ENCODE peak calls at places on chromosome 7, in four cellular contexts. One of them, this sample, is unnamed.
A peak's percentile ranks its signal among the peaks of the same experiment; 100 is the strongest.

GRCh38 chr7:155471728-155472127 is 13.8 kb downstream of the EN2 start:
- DNase-seq in heart left ventricle: no peak
- DNase-seq in H54: no peak
- DNase-seq in H1: no peak
- DNase-seq in this sample: no peak

GRCh38 chr7:131848033-131848432 is 291.6 kb upstream of the PODXL start:
- DNase-seq in heart left ventricle: no peak
- DNase-seq in H1: no peak
- DNase-seq in H54: no peak
- DNase-seq in this sample: no peak

GRCh38 chr7:84911077-84911476 is 275.8 kb downstream of the SEMA3D start:
- DNase-seq in H54: no peak
- DNase-seq in heart left ventricle: no peak
- DNase-seq in H1: no peak
- DNase-seq in this sample: peak; percentile 43

GRCh38 chr7:94643771-94644545 is 12.0 kb downstream of the SGCE start:
- DNase-seq in H1: no peak
- DNase-seq in heart left ventricle: no peak
- DNase-seq in H54: no peak
- DNase-seq in this sample: no peak

GRCh38 chr7:4257390-4258111 is 424.5 kb upstream of the FOXK1 start:
- DNase-seq in H1: no peak
- DNase-seq in H54: no peak
- DNase-seq in heart left ventricle: no peak
- DNase-seq in this sample: no peak

GRCh38 chr7:150425670-150426069 is 24.8 kb upstream of the GIMAP8 start:
- DNase-seq in H54: no peak
- DNase-seq in H1: no peak
- DNase-seq in heart left ventricle: no peak
- DNase-seq in this sample: no peak

GRCh38 chr7:1950066-1950622 is 280.1 kb downstream of the ELFN1 start:
- DNase-seq in H54: no peak
- DNase-seq in H1: no peak
- DNase-seq in heart left ventricle: peak; percentile 18
- DNase-seq in this sample: no peak

GRCh38 chr7:142698429-142698828 is 50.8 kb upstream of the PRSS1 start:
- DNase-seq in H54: no peak
- DNase-seq in H1: no peak
- DNase-seq in heart left ventricle: no peak
- DNase-seq in this sample: no peak

GRCh38 chr7:151711435-151711872 is 165.5 kb downstream of the PRKAG2 start:
- DNase-seq in H1: no peak
- DNase-seq in heart left ventricle: no peak
- DNase-seq in H54: no peak
- DNase-seq in this sample: no peak

GRCh38 chr7:151714201-151714600 is 162.7 kb downstream of the PRKAG2 start:
- DNase-seq in H1: no peak
- DNase-seq in H54: no peak
- DNase-seq in heart left ventricle: no peak
- DNase-seq in this sample: no peak

GRCh38 chr7:151710646-151711434 is 166.1 kb downstream of the PRKAG2 start:
- DNase-seq in H1: no peak
- DNase-seq in heart left ventricle: no peak
- DNase-seq in H54: no peak
- DNase-seq in this sample: no peak

GRCh38 chr7:151710121-151710640 is 166.7 kb downstream of the PRKAG2 start:
- DNase-seq in heart left ventricle: no peak
- DNase-seq in H54: no peak
- DNase-seq in H1: no peak
- DNase-seq in this sample: no peak

GRCh38 chr7:151711906-151712771 is 164.8 kb downstream of the PRKAG2 start:
- DNase-seq in heart left ventricle: peak; percentile 39
- DNase-seq in H54: peak; percentile 42
- DNase-seq in H1: no peak
- DNase-seq in this sample: no peak
- TF ChIP-seq POLR2A in heart left ventricle: no peak
- TF ChIP-seq POLR2A in H54: no peak
- TF ChIP-seq POLR2A in H1: no peak
- TF ChIP-seq POLR2A in this sample: no peak

DNA sequence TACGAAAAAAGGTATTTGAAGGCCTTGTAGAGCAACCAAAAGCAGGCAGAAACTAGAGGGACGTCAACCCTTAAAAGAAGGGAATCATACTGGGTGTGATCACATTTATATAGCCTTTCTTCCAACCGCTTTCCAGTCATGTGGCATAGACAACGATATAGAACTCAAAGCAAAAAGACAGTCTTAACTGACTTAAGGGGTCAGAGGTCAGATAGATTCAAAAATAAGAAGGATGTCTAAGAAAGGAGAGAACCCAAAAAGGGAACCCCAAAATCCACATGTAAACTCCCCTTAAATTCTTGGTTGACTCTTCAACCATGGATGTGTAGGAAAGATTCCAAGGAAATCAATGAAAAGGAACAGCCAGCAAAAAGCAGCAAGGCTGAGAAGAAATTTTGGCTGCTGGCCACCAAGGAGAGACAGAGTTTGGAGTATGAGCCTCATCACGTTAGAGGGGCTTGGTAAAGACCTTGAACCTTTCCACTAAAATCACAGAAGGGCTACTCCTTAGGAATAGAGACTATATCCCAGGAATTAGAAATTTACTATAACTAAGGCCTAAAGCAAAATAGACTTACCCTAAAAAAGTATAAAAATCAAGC is 8.6 kb downstream of the BCAP29 start:
- DNase-seq in H54: no peak
- DNase-seq in heart left ventricle: no peak
- DNase-seq in H1: no peak
- DNase-seq in this sample: no peak
- TF ChIP-seq POLR2A in H54: no peak
- TF ChIP-seq POLR2A in heart left ventricle: no peak
- TF ChIP-seq POLR2A in H1: no peak
- TF ChIP-seq POLR2A in this sample: no peak

DNA sequence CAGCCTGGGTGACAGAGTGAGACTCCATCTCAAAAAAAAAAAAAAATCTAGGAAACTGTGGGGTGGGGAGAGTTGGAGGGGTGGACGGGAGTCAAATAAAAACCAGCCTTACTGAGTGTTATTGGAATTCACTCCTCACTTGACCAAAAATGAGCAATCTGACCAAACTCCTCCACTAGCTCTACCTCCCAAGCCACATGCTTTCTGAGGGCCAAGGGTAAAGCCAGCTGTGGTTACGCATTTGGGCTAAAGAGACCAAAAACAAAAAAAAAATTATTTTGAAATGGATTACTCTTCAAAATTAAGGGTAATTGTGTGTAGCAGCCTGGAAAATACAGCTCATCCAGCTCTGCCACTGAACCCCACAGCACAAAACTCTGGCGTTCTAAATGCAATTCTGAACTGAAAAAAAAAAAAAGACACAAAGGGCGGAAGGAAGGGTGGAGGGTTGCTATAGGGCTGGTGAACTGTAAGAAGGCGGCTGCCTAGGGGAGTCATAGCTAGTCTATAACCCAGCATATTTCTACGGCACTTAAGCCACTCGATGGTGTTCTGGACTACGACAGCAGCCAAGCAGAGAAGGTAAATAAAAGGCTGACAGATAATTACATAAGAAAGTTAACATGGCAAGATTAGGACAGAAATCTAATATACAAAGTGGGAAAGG is 7.8 kb downstream of the ELMO1 start:
- DNase-seq in heart left ventricle: no peak
- DNase-seq in H1: no peak
- DNase-seq in H54: no peak
- DNase-seq in this sample: no peak
- TF ChIP-seq POLR2A in heart left ventricle: no peak
- TF ChIP-seq POLR2A in H1: no peak
- TF ChIP-seq POLR2A in H54: no peak
- TF ChIP-seq POLR2A in this sample: no peak

DNA sequence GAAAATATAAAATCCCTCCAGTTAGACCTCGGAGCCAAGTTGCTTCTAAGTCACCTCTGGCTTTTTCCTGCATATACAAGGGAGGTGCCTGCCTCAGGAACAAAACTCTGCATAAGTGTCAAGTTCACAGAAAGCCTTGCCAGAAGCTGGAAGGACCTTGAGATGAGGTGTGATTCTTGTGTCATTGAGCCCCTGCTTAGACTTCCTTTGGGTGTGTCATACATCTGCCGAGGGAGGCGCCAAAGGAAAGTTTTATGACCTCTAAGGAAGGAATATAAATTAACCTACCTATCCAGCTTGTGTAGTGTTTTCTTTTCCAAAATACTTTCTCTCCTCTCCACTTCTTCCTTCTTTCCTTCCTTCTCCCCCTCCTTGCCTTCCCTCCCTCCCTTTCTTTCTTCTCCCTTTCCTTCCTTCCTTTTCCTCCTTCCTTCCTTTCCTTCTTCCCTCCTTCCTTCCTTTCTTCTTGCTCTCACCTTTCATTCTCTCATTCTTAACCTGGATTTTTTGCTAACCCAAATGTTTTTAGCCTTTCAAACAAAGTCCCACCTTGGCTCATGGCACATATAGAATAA is 75.1 kb downstream of the TRIL start:
- DNase-seq in heart left ventricle: no peak
- DNase-seq in H1: no peak
- DNase-seq in H54: no peak
- DNase-seq in this sample: no peak
- TF ChIP-seq POLR2A in heart left ventricle: no peak
- TF ChIP-seq POLR2A in H1: no peak
- TF ChIP-seq POLR2A in H54: no peak
- TF ChIP-seq POLR2A in this sample: no peak

GRCh38 chr7:69796421-69796820 is 198.1 kb downstream of the AUTS2 start:
- DNase-seq in heart left ventricle: no peak
- DNase-seq in H54: no peak
- DNase-seq in H1: no peak
- DNase-seq in this sample: no peak
- TF ChIP-seq POLR2A in heart left ventricle: no peak
- TF ChIP-seq POLR2A in H54: no peak
- TF ChIP-seq POLR2A in H1: no peak
- TF ChIP-seq POLR2A in this sample: no peak

GRCh38 chr7:138355254-138355653 is 104.8 kb upstream of the TRIM24 start:
- DNase-seq in H1: no peak
- DNase-seq in heart left ventricle: no peak
- DNase-seq in H54: no peak
- DNase-seq in this sample: no peak

GRCh38 chr7:138350701-138351357 is 109.2 kb upstream of the TRIM24 start:
- DNase-seq in H54: no peak
- DNase-seq in heart left ventricle: no peak
- DNase-seq in H1: no peak
- DNase-seq in this sample: peak; percentile 23

GRCh38 chr7:138350103-138350700 is 109.9 kb upstream of the TRIM24 start:
- DNase-seq in H1: no peak
- DNase-seq in heart left ventricle: no peak
- DNase-seq in H54: no peak
- DNase-seq in this sample: no peak

GRCh38 chr7:138354066-138354465 is 106.0 kb upstream of the TRIM24 start:
- DNase-seq in H1: no peak
- DNase-seq in H54: no peak
- DNase-seq in heart left ventricle: no peak
- DNase-seq in this sample: no peak

DNA sequence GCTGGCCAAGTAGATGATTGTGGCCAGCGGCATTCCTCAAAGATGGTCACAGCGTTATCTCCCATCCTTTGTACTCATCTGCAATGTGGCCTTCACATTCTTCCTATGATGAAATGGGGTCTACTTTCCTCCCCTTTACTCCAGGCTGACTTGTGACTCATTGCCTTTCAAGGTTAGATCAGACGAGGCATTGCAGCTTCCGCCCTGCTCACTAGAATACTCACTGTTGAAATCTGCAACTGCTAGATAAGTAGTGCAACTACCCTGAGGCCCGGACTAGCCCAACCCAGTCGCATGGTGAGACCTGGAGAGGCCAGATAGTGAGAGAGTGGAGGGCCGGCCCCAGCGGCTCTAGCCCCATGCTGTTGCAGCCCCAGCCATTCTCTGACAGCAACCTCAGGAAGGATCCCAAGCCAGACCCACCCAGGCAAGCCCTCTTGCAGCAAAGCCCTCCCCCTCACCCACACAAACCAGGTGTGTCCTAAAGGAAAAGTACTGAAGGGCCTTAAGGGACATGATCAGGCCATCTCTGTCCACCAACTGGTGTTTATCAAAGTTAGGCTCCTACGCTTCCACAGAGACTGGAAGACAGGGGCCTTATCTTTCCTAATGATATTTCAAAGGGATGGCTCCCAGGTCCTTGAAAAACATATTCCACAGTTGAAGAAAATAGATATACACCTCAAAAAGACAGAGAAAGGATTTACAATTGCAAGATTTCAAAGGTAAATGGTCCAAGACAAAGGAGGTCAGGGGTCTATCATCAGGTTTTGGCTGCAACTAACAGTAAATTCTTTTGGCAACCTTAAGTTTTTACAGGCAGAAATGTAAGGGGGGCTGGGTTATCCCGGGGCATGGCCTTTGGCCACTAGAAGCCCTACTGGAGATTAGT is 107.2 kb upstream of the TRIM24 start:
- DNase-seq in heart left ventricle: no peak
- DNase-seq in H54: no peak
- DNase-seq in H1: no peak
- DNase-seq in this sample: peak; percentile 99
- TF ChIP-seq POLR2A in heart left ventricle: no peak
- TF ChIP-seq POLR2A in H54: no peak
- TF ChIP-seq POLR2A in H1: no peak
- TF ChIP-seq POLR2A in this sample: no peak

GRCh38 chr7:106258789-106259188 is 26.0 kb downstream of the NAMPT start:
- DNase-seq in heart left ventricle: no peak
- DNase-seq in H54: no peak
- DNase-seq in H1: no peak
- DNase-seq in this sample: no peak

GRCh38 chr7:106255246-106255645 is 29.5 kb downstream of the NAMPT start:
- DNase-seq in H54: no peak
- DNase-seq in H1: no peak
- DNase-seq in heart left ventricle: no peak
- DNase-seq in this sample: no peak

GRCh38 chr7:106260136-106260561 is 24.6 kb downstream of the NAMPT start:
- DNase-seq in H54: no peak
- DNase-seq in H1: no peak
- DNase-seq in heart left ventricle: no peak
- DNase-seq in this sample: no peak

GRCh38 chr7:106256137-106256536 is 28.6 kb downstream of the NAMPT start:
- DNase-seq in H54: no peak
- DNase-seq in heart left ventricle: no peak
- DNase-seq in H1: no peak
- DNase-seq in this sample: no peak

GRCh38 chr7:106257752-106258151 is 27.0 kb downstream of the NAMPT start:
- DNase-seq in heart left ventricle: no peak
- DNase-seq in H54: no peak
- DNase-seq in H1: no peak
- DNase-seq in this sample: no peak
- TF ChIP-seq POLR2A in heart left ventricle: no peak
- TF ChIP-seq POLR2A in H54: no peak
- TF ChIP-seq POLR2A in H1: no peak
- TF ChIP-seq POLR2A in this sample: no peak

GRCh38 chr7:105014725-105015630 is 973 bp downstream of the KMT2E start:
- DNase-seq in H1: peak; percentile 55
- DNase-seq in H54: no peak
- DNase-seq in heart left ventricle: peak; percentile 40
- DNase-seq in this sample: peak; percentile 79
- TF ChIP-seq POLR2A in H1: peak; percentile 56
- TF ChIP-seq POLR2A in H54: peak; percentile 52
- TF ChIP-seq POLR2A in heart left ventricle: no peak
- TF ChIP-seq POLR2A in this sample: peak; percentile 64

GRCh38 chr7:69739906-69740545 is 141.8 kb downstream of the AUTS2 start:
- DNase-seq in H1: no peak
- DNase-seq in H54: no peak
- DNase-seq in heart left ventricle: peak; percentile 80
- DNase-seq in this sample: no peak
- TF ChIP-seq POLR2A in H1: no peak
- TF ChIP-seq POLR2A in H54: no peak
- TF ChIP-seq POLR2A in heart left ventricle: no peak
- TF ChIP-seq POLR2A in this sample: no peak